ENCODE peak calls at places on chromosomes 6 and 20, in ten cellular contexts. Z is fibroblast of mammary gland, J is ovary, X is esophagus muscularis mucosa, O is fibroblast of lung, M is GM12864, I is lung, A is GM10248, N is foreskin keratinocyte, E is endothelial cell of umbilical vein. Y is an unnamed sample.

GRCh38 chr6:15653581-15653980 is 9.2 kb downstream of the DTNBP1 start:
- DNase-seq in Z (no peak), J (no peak), X (no peak), O (no peak), M (no peak), I (no peak), A (no peak), N (no peak), E (no peak), Y (no peak)

GRCh38 chr20:50277064-50277415 is 86.4 kb downstream of the CEBPB start:
- DNase-seq in Z (no peak), J (no peak), X (no peak), O (no peak), M (no peak), I (no peak), A (no peak), N (no peak), E (no peak), Y (no peak)

GRCh38 chr6:69867075-69867911 is 937 bp downstream of the COL19A1 start:
- DNase-seq in Z (peak), J (peak), X (no peak), O (peak), M (no peak), I (peak), A (peak), N (no peak), E (peak), Y (peak)

GRCh38 chr6:46706464-46706863 is 18.8 kb downstream of the TDRD6 start:
- DNase-seq in Z (no peak), J (no peak), X (no peak), O (no peak), M (no peak), I (no peak), A (no peak), N (peak), E (no peak), Y (no peak)

GRCh38 chr6:89239338-89239737 is 22.2 kb upstream of the GABRR1 start:
- DNase-seq in Z (peak), J (no peak), X (peak), O (no peak), M (no peak), I (no peak), A (peak), N (no peak), E (peak), Y (no peak)

GRCh38 chr6:163971841-163972838 is 557.6 kb downstream of the QKI start:
- DNase-seq in Z (no peak), J (no peak), X (peak), O (no peak), M (no peak), I (no peak), A (no peak), N (no peak), E (no peak), Y (no peak)

GRCh38 chr6:169223006-169223405 is 30.6 kb downstream of the THBS2 start:
- DNase-seq in Z (no peak), J (no peak), X (no peak), O (no peak), M (no peak), I (no peak), A (no peak), N (no peak), E (no peak), Y (no peak)

GRCh38 chr20:36815454-36816091 is 42.0 kb upstream of the DSN1 start:
- DNase-seq in Z (no peak), J (no peak), X (no peak), O (no peak), M (no peak), I (no peak), A (no peak), N (no peak), E (no peak), Y (no peak)

GRCh38 chr20:35502352-35502751 is 27.1 kb downstream of the C20orf173 start:
- DNase-seq in Z (no peak), J (no peak), X (no peak), O (no peak), M (peak), I (no peak), A (peak), N (no peak), E (no peak), Y (no peak)

GRCh38 chr6:46376562-46376969 is 114.7 kb downstream of the RCAN2 start:
- DNase-seq in Z (no peak), J (no peak), X (no peak), O (no peak), M (peak), I (no peak), A (peak), N (no peak), E (no peak), Y (no peak)

GRCh38 chr20:31669876-31670275 is 32.2 kb downstream of the COX4I2 start:
- DNase-seq in Z (no peak), J (no peak), X (no peak), O (no peak), M (no peak), I (no peak), A (no peak), N (no peak), E (no peak), Y (no peak)

GRCh38 chr20:44579313-44580090 is 2.9 kb upstream of the PKIG start:
- DNase-seq in Z (no peak), J (no peak), X (no peak), O (no peak), M (no peak), I (no peak), A (no peak), N (no peak), E (peak), Y (no peak)

GRCh38 chr6:123338394-123338793 is 298.4 kb downstream of the TRDN start:
- DNase-seq in Z (no peak), J (no peak), X (no peak), O (no peak), M (no peak), I (no peak), A (no peak), N (no peak), E (no peak), Y (no peak)

GRCh38 chr6:39342692-39343460 is 20.4 kb upstream of the KCNK16 start:
- DNase-seq in Z (no peak), J (peak), X (no peak), O (no peak), M (no peak), I (no peak), A (peak), N (no peak), E (no peak), Y (no peak)

GRCh38 chr6:16766043-16766521 is 4.8 kb upstream of the ATXN1 start:
- DNase-seq in Z (peak), J (no peak), X (no peak), O (peak), M (no peak), I (no peak), A (no peak), N (peak), E (peak), Y (no peak)

GRCh38 chr6:69704916-69705315 is 91.9 kb downstream of the LMBRD1 start:
- DNase-seq in Z (no peak), J (no peak), X (no peak), O (peak), M (no peak), I (no peak), A (no peak), N (no peak), E (no peak), Y (no peak)

GRCh38 chr6:135675862-135676261 is 175.6 kb upstream of the PDE7B start:
- DNase-seq in Z (peak), J (no peak), X (no peak), O (peak), M (peak), I (no peak), A (peak), N (peak), E (peak), Y (no peak)

GRCh38 chr6:6412221-6412620 is 91.8 kb upstream of the F13A1 start:
- DNase-seq in Z (no peak), J (no peak), X (no peak), O (no peak), M (no peak), I (no peak), A (no peak), N (peak), E (no peak), Y (no peak)

GRCh38 chr20:14337400-14338171 is at the start of gene FLRT3:
- DNase-seq in Z (peak), J (peak), X (peak), O (peak), M (peak), I (peak), A (peak), N (peak), E (peak), Y (no peak)

GRCh38 chr6:15987569-15987968 is 141.3 kb upstream of the MYLIP start:
- DNase-seq in Z (no peak), J (no peak), X (no peak), O (peak), M (no peak), I (no peak), A (no peak), N (peak), E (no peak), Y (no peak)

GRCh38 chr6:4906293-4906941 is 97.4 kb downstream of the RPP40 start:
- DNase-seq in Z (no peak), J (no peak), X (peak), O (no peak), M (no peak), I (no peak), A (peak), N (no peak), E (peak), Y (no peak)

GRCh38 chr20:39019805-39020325 is 57.7 kb downstream of the DHX35 start:
- DNase-seq in Z (peak), J (no peak), X (no peak), O (no peak), M (peak), I (no peak), A (no peak), N (no peak), E (no peak), Y (no peak)

GRCh38 chr6:79808846-79809245 is 138.5 kb downstream of the ELOVL4 start:
- DNase-seq in Z (no peak), J (no peak), X (no peak), O (no peak), M (no peak), I (no peak), A (no peak), N (no peak), E (no peak), Y (no peak)

GRCh38 chr6:164532546-164533362 is 776.7 kb downstream of the C6orf118 start:
- DNase-seq in Z (no peak), J (no peak), X (no peak), O (no peak), M (no peak), I (no peak), A (no peak), N (no peak), E (no peak), Y (no peak)

GRCh38 chr20:63337786-63338420 is 23.2 kb downstream of the CHRNA4 start:
- DNase-seq in Z (peak), J (no peak), X (no peak), O (peak), M (no peak), I (no peak), A (no peak), N (no peak), E (no peak), Y (no peak)

GRCh38 chr20:12110711-12111110 is 193.0 kb downstream of the BTBD3 start:
- DNase-seq in Z (peak), J (no peak), X (no peak), O (peak), M (no peak), I (no peak), A (no peak), N (no peak), E (no peak), Y (no peak)

GRCh38 chr6:144283781-144284473 is 1.2 kb upstream of the UTRN start:
- DNase-seq in Z (peak), J (no peak), X (no peak), O (peak), M (no peak), I (peak), A (no peak), N (no peak), E (peak), Y (no peak)

GRCh38 chr6:139194740-139195139 is 59.9 kb downstream of the HECA start:
- DNase-seq in Z (no peak), J (no peak), X (no peak), O (no peak), M (no peak), I (no peak), A (no peak), N (peak), E (no peak), Y (no peak)

GRCh38 chr6:31497595-31498476 is at the start of gene MICB:
- DNase-seq in Z (peak), J (peak), X (peak), O (peak), M (peak), I (peak), A (peak), N (peak), E (peak), Y (peak)

GRCh38 chr6:157551041-157551832 is 170.2 kb downstream of the ZDHHC14 start:
- DNase-seq in Z (no peak), J (no peak), X (no peak), O (no peak), M (no peak), I (no peak), A (no peak), N (peak), E (no peak), Y (no peak)

GRCh38 chr6:155418017-155418749 is 37.5 kb downstream of the NOX3 start:
- DNase-seq in Z (peak), J (no peak), X (no peak), O (peak), M (peak), I (peak), A (peak), N (peak), E (peak), Y (no peak)

GRCh38 chr20:23548408-23548807 is 19.9 kb downstream of the CST9L start:
- DNase-seq in Z (no peak), J (no peak), X (peak), O (no peak), M (no peak), I (no peak), A (no peak), N (no peak), E (no peak), Y (no peak)

GRCh38 chr20:23551383-23551782 is 16.9 kb downstream of the CST9L start:
- DNase-seq in Z (no peak), J (no peak), X (peak), O (no peak), M (no peak), I (no peak), A (no peak), N (no peak), E (no peak), Y (no peak)

GRCh38 chr20:23547613-23548012 is 20.7 kb downstream of the CST9L start:
- DNase-seq in Z (no peak), J (no peak), X (peak), O (no peak), M (no peak), I (no peak), A (no peak), N (no peak), E (no peak), Y (no peak)

GRCh38 chr20:23551786-23552185 is 16.5 kb downstream of the CST9L start:
- DNase-seq in Z (no peak), J (no peak), X (no peak), O (no peak), M (no peak), I (no peak), A (no peak), N (no peak), E (no peak), Y (no peak)

DNA sequence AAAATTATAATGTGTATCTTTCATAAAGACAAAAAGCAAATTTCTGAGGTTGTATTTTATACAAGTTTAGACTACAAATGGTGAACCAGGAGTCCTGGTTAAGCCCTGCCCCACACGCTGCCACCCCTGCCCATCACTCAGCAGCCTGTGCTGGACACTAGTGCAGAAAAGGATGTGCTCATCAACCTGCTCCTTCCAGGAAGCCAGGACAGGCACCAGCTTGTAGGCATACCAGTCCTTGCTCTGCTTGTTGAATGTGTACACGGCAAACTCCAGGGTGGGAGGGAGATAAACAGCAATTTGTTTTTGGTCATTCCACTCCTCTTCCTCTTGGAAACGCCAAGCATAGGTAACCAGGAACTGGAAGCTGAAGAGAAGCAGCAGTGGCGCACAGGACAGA is 18.1 kb downstream of the CST9L start:
- DNase-seq in Z (no peak), J (no peak), X (no peak), O (no peak), M (no peak), I (no peak), A (no peak), N (peak), E (no peak), Y (no peak)
- TF ChIP-seq CTCF in Z (no peak), J (no peak), X (no peak), O (no peak), M (no peak), I (no peak), A (no peak), N (no peak), E (no peak), Y (no peak)

GRCh38 chr20:4956200-4956810 is 45.0 kb downstream of the SLC23A2 start:
- DNase-seq in Z (peak), J (no peak), X (no peak), O (peak), M (no peak), I (no peak), A (peak), N (peak), E (peak), Y (no peak)
- TF ChIP-seq CTCF in Z (peak), J (peak), X (peak), O (peak), M (peak), I (peak), A (peak), N (peak), E (peak), Y (peak)

DNA sequence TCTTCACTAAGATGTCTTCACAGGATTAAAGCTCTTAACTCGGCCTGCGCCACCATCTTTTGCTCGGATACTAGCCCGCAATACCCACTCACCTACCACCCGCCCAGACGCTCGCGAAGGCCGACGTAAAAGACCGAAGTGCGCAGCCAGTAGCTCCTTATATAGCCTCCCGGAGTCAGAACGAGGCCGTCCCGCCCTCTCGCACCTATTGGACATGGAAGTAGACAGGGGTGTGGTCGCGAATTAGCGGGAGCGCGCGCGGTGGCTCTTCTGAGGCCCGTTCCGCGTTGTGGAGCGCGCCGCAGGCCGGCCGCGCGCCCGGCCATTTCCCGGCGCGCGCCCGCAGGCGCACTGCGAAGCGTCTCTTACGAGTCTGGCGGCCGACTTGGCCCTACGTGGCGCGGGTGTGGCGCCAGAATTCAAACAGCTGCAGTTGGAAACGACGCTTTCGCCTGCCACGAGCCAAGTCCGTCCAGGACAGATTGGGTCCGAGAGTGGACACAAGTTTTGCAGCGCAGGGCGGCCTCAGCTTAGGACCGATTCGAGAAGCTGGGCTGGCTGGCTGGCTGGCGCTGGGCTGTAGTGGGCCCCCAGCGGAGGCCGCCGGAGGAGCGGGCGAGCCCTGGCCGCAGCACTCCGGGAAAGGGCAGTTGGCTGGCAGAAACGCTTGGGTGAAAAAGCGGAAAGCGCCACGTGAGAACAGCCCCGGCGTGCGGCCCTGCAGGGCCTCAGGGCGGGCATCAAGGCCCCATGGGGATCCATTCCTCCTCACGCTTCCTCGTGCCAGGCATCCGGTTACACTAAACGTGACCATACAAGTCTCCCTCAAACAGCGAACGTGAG is 36.1 kb upstream of the SYNCRIP start:
- DNase-seq in Z (peak), J (peak), X (peak), O (peak), M (peak), I (peak), A (peak), N (peak), E (peak), Y (peak)
- TF ChIP-seq CTCF in Z (no peak), J (peak), X (no peak), O (no peak), M (no peak), I (no peak), A (no peak), N (no peak), E (no peak), Y (no peak)

DNA sequence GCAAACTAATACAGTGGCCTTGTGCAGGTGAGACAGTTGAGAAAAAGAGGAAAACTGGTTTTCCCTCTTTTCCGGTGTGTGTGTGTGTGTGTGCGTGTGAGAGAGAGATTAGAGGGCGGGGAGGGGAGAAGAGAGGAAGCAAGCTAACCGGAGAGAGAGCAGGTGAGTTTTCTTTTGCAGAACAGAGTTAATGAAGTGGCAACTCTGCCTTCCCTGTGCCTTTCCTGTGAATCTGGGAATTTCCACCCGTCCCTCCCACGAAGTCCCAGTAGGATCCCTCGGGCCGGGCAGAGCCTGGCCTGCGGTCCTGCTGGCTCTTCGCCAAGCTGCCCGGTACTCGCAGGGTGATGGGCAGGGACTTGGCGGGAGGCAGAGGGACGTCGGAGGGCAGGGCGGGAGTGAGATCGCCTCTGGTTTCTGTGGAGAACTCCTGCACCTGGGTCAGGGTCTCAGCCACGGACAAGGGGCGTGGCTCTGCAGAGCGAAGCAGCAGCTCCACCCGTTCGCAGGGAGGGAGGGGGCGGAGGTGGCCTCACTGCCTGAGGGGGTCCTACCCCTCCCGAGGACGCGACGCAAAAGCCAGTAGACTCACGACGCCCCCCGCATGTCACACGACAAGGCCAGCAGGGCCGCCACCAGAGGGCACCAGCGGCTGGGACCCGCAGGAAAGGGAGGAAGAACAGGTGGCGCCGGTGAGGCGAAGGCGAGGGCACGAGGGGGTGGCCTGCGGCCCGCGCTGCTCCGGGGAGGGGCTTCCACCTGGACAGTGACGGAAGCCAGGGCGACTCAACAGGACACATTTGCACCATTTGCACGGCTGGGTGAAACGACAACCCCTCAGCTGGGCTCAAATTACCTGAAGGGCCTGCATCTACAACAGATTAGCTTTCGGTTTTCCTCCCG is 51.2 kb upstream of the RNF182 start:
- DNase-seq in Z (peak), J (peak), X (no peak), O (no peak), M (peak), I (peak), A (peak), N (peak), E (peak), Y (peak)
- TF ChIP-seq CTCF in Z (peak), J (peak), X (peak), O (peak), M (peak), I (peak), A (peak), N (peak), E (peak), Y (peak)

DNA sequence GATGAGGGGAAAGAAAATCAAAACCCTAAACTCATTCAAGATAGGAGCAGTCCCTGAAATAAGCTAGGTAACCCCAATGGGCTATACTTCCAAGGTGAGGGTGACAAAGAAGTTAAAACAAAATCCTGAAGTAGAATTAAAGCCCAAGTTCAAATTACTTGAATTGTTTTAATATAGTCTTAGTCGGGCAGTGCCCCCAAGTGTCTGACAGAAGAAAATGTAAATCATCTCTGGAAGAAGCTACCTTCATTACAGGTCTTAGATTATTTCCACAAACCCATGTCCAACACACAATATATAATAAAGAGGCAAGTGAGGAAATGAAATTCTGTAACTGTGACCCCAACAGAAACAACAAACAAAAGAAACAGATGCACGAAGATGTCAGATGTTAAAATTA is 36.8 kb upstream of the L3MBTL3 start:
- DNase-seq in Z (peak), J (no peak), X (no peak), O (no peak), M (no peak), I (no peak), A (no peak), N (peak), E (peak), Y (no peak)
- TF ChIP-seq CTCF in Z (peak), J (no peak), X (no peak), O (peak), M (no peak), I (no peak), A (no peak), N (peak), E (no peak), Y (no peak)